ENCODE peak calls at places on chromosomes 7 and 10, in seven cellular contexts. Q, J, K, S, V, N and D are unnamed samples.

GRCh38 chr10:118483496-118483895 is 112.0 kb downstream of the PRLHR start:
- ATAC-seq in Q (no peak), J (no peak), K (no peak), S (peak; percentile 65), V (no peak), N (no peak), D (no peak)

GRCh38 chr10:244227-244626 is 109.0 kb downstream of the ZMYND11 start:
- ATAC-seq in Q (no peak), J (no peak), K (no peak), S (no peak), V (no peak), N (no peak), D (no peak)

GRCh38 chr7:24597014-24597413 is 23.8 kb downstream of the PALS2 start:
- ATAC-seq in Q (peak; percentile 43), J (peak; percentile 64), K (no peak), S (no peak), V (no peak), N (no peak), D (peak; percentile 87)

GRCh38 chr7:66517212-66517909 is 111.3 kb upstream of the KCTD7 start:
- ATAC-seq in Q (no peak), J (no peak), K (no peak), S (no peak), V (no peak), N (no peak), D (no peak)

GRCh38 chr10:35506741-35507140 is 98.4 kb upstream of the GJD4 start:
- ATAC-seq in Q (no peak), J (no peak), K (no peak), S (no peak), V (peak; percentile 32), N (no peak), D (no peak)

GRCh38 chr7:95899919-95900513 is 127.7 kb downstream of the DYNC1I1 start:
- ATAC-seq in Q (no peak), J (no peak), K (peak; percentile 93), S (peak; percentile 99), V (no peak), N (peak; percentile 67), D (no peak)

GRCh38 chr7:141231018-141231792 is 157.3 kb downstream of the TMEM178B start:
- ATAC-seq in Q (no peak), J (no peak), K (peak; percentile 92), S (peak; percentile 88), V (peak; percentile 76), N (peak; percentile 91), D (no peak)

GRCh38 chr7:129611246-129612111 is at the start of gene NRF1:
- ATAC-seq in Q (peak; percentile 88), J (peak; percentile 90), K (peak; percentile 77), S (peak; percentile 72), V (peak; percentile 97), N (peak; percentile 95), D (peak; percentile 89)

GRCh38 chr7:57425239-57425944 is 24.6 kb upstream of the ZNF716 start:
- ATAC-seq in Q (no peak), J (no peak), K (no peak), S (no peak), V (no peak), N (no peak), D (no peak)

GRCh38 chr10:78629773-78630172 is 439.0 kb upstream of the ZMIZ1 start:
- ATAC-seq in Q (no peak), J (no peak), K (no peak), S (no peak), V (no peak), N (no peak), D (no peak)

GRCh38 chr7:127666602-127667001 is 14.6 kb downstream of the SND1 start:
- ATAC-seq in Q (no peak), J (no peak), K (no peak), S (no peak), V (no peak), N (peak; percentile 43), D (no peak)

GRCh38 chr10:48389272-48389671 is 82.8 kb downstream of the MAPK8 start:
- ATAC-seq in Q (no peak), J (no peak), K (no peak), S (no peak), V (peak; percentile 60), N (no peak), D (peak; percentile 81)